ENCODE peak calls at places on chromosomes 16 and 17, in seven cellular contexts. One of them, this sample, is unnamed.

GRCh38 chr17:73645050-73645871 is 1.0 kb upstream of the SDK2 start:
- DNase-seq in hepatic stellate cell: no peak
- DNase-seq in SK-MEL-5: peak
- DNase-seq in HFFc6: no peak
- DNase-seq in stomach: peak
- DNase-seq in AG09309: no peak
- DNase-seq in non-pigmented ciliary epithelial cell: no peak
- DNase-seq in this sample: peak

GRCh38 chr16:74650966-74651567 is 15.6 kb downstream of the RFWD3 start:
- DNase-seq in hepatic stellate cell: no peak
- DNase-seq in SK-MEL-5: peak
- DNase-seq in non-pigmented ciliary epithelial cell: no peak
- DNase-seq in AG09309: no peak
- DNase-seq in HFFc6: no peak
- DNase-seq in stomach: no peak
- DNase-seq in this sample: no peak

GRCh38 chr17:79525793-79526677 is 84.8 kb downstream of the RBFOX3 start:
- DNase-seq in hepatic stellate cell: no peak
- DNase-seq in stomach: no peak
- DNase-seq in AG09309: no peak
- DNase-seq in HFFc6: no peak
- DNase-seq in SK-MEL-5: no peak
- DNase-seq in non-pigmented ciliary epithelial cell: no peak
- DNase-seq in this sample: no peak

GRCh38 chr16:74770826-74771526 is 3.6 kb downstream of the FA2H start:
- DNase-seq in stomach: no peak
- DNase-seq in hepatic stellate cell: no peak
- DNase-seq in non-pigmented ciliary epithelial cell: no peak
- DNase-seq in HFFc6: no peak
- DNase-seq in AG09309: no peak
- DNase-seq in SK-MEL-5: no peak
- DNase-seq in this sample: peak

GRCh38 chr17:7220593-7221280 is 999 bp downstream of the ACADVL start:
- DNase-seq in AG09309: no peak
- DNase-seq in hepatic stellate cell: peak
- DNase-seq in HFFc6: peak
- DNase-seq in stomach: peak
- DNase-seq in SK-MEL-5: peak
- DNase-seq in non-pigmented ciliary epithelial cell: no peak
- DNase-seq in this sample: peak

GRCh38 chr16:66091462-66091861 is 275.0 kb upstream of the CDH5 start:
- DNase-seq in non-pigmented ciliary epithelial cell: no peak
- DNase-seq in AG09309: peak
- DNase-seq in stomach: no peak
- DNase-seq in SK-MEL-5: no peak
- DNase-seq in hepatic stellate cell: no peak
- DNase-seq in HFFc6: no peak
- DNase-seq in this sample: no peak

GRCh38 chr17:75542184-75542583 is 16.7 kb downstream of the LLGL2 start:
- DNase-seq in AG09309: no peak
- DNase-seq in SK-MEL-5: no peak
- DNase-seq in hepatic stellate cell: no peak
- DNase-seq in non-pigmented ciliary epithelial cell: no peak
- DNase-seq in stomach: peak
- DNase-seq in HFFc6: no peak
- DNase-seq in this sample: peak

GRCh38 chr16:9797306-9797705 is 384.9 kb downstream of the GRIN2A start:
- DNase-seq in SK-MEL-5: no peak
- DNase-seq in stomach: no peak
- DNase-seq in HFFc6: no peak
- DNase-seq in non-pigmented ciliary epithelial cell: peak
- DNase-seq in AG09309: peak
- DNase-seq in hepatic stellate cell: peak
- DNase-seq in this sample: no peak

GRCh38 chr16:50398336-50398735 is 29.5 kb upstream of the BRD7 start:
- DNase-seq in HFFc6: no peak
- DNase-seq in SK-MEL-5: no peak
- DNase-seq in hepatic stellate cell: no peak
- DNase-seq in AG09309: no peak
- DNase-seq in stomach: no peak
- DNase-seq in non-pigmented ciliary epithelial cell: no peak
- DNase-seq in this sample: no peak

GRCh38 chr16:4401510-4401909 is 14.9 kb downstream of the CORO7 start:
- DNase-seq in AG09309: no peak
- DNase-seq in non-pigmented ciliary epithelial cell: no peak
- DNase-seq in HFFc6: no peak
- DNase-seq in SK-MEL-5: no peak
- DNase-seq in stomach: no peak
- DNase-seq in hepatic stellate cell: no peak
- DNase-seq in this sample: no peak

GRCh38 chr16:68070811-68071546 is 14.2 kb upstream of the NFATC3 start:
- DNase-seq in stomach: no peak
- DNase-seq in non-pigmented ciliary epithelial cell: no peak
- DNase-seq in SK-MEL-5: no peak
- DNase-seq in hepatic stellate cell: no peak
- DNase-seq in AG09309: no peak
- DNase-seq in HFFc6: no peak
- DNase-seq in this sample: no peak

This sample was measured in mucosa of descending colon.